ENCODE peak calls at places on chromosomes 7 and 10, in six cellular contexts. G, K, U, F, P and N are unnamed samples.

GRCh38 chr7:519429-519973 is at the start of gene PDGFA:
- DNase-seq in G (no peak), K (no peak), U (no peak), F (no peak), P (no peak), N (no peak)

GRCh38 chr7:30650455-30650854 is 31.8 kb downstream of the CRHR2 start:
- DNase-seq in G (no peak), K (no peak), U (no peak), F (no peak), P (no peak), N (no peak)

GRCh38 chr10:70744617-70745138 is 40.5 kb downstream of the TBATA start:
- DNase-seq in G (no peak), K (no peak), U (no peak), F (no peak), P (no peak), N (no peak)

GRCh38 chr10:30728786-30729185 is 99.2 kb upstream of the LYZL2 start:
- DNase-seq in G (no peak), K (no peak), U (no peak), F (no peak), P (no peak), N (no peak)

GRCh38 chr10:34475222-34475621 is 339.9 kb downstream of the PARD3 start:
- DNase-seq in G (no peak), K (no peak), U (no peak), F (no peak), P (no peak), N (no peak)

GRCh38 chr10:119541046-119541445 is 1.5 kb downstream of the RGS10 start:
- DNase-seq in G (peak; percentile 31), K (no peak), U (no peak), F (no peak), P (no peak), N (no peak)

GRCh38 chr10:27150261-27150660 is 3.9 kb downstream of the YME1L1 start:
- DNase-seq in G (no peak), K (no peak), U (no peak), F (no peak), P (no peak), N (no peak)

GRCh38 chr7:46859963-46860475 is 721.9 kb downstream of the TNS3 start:
- DNase-seq in G (no peak), K (peak; percentile 34), U (no peak), F (no peak), P (no peak), N (no peak)

GRCh38 chr7:96321041-96321669 is 743 bp downstream of the SLC25A13 start:
- DNase-seq in G (no peak), K (peak; percentile 86), U (peak; percentile 88), F (peak; percentile 25), P (peak; percentile 76), N (no peak)

GRCh38 chr10:57113545-57113944 is 752.5 kb upstream of the ZWINT start:
- DNase-seq in G (no peak), K (no peak), U (no peak), F (no peak), P (no peak), N (no peak)

GRCh38 chr7:149686001-149686400 is 87.4 kb downstream of the ZNF467 start:
- DNase-seq in G (no peak), K (no peak), U (no peak), F (no peak), P (no peak), N (no peak)

GRCh38 chr10:13317474-13317873 is 17.6 kb upstream of the PHYH start:
- DNase-seq in G (no peak), K (no peak), U (no peak), F (no peak), P (no peak), N (no peak)

GRCh38 chr7:1040790-1041189 is 3.6 kb upstream of the GPR146 start:
- DNase-seq in G (no peak), K (no peak), U (no peak), F (no peak), P (no peak), N (no peak)

GRCh38 chr7:7861211-7861633 is 107.4 kb upstream of the GLCCI1 start:
- DNase-seq in G (no peak), K (peak; percentile 84), U (no peak), F (no peak), P (no peak), N (no peak)

GRCh38 chr7:47902013-47902412 is 46.3 kb downstream of the PKD1L1 start:
- DNase-seq in G (no peak), K (no peak), U (no peak), F (no peak), P (no peak), N (no peak)

GRCh38 chr7:66699998-66700397 is 40.5 kb upstream of the RABGEF1 start:
- DNase-seq in G (no peak), K (no peak), U (no peak), F (no peak), P (no peak), N (no peak)